ENCODE peak calls at places on chromosomes 7 and 10, in seven cellular contexts. One of them, this sample, is unnamed.

GRCh38 chr7:49775065-49775948 is 1.9 kb downstream of the VWC2 start:
- DNase-seq in mammary epithelial cell: no peak
- DNase-seq in HCT116: no peak
- DNase-seq in fibroblast of lung: no peak
- DNase-seq in IMR-90: no peak
- DNase-seq in mesendoderm: peak; percentile 42
- DNase-seq in HepG2: no peak
- DNase-seq in this sample: no peak

GRCh38 chr7:74002474-74003017 is 25.4 kb upstream of the ELN start:
- DNase-seq in IMR-90: peak; percentile 78
- DNase-seq in mesendoderm: no peak
- DNase-seq in mammary epithelial cell: peak; percentile 57
- DNase-seq in fibroblast of lung: peak; percentile 60
- DNase-seq in HepG2: no peak
- DNase-seq in HCT116: peak; percentile 58
- DNase-seq in this sample: peak; percentile 87

GRCh38 chr7:15764986-15765385 is 78.5 kb upstream of the MEOX2 start:
- DNase-seq in mammary epithelial cell: no peak
- DNase-seq in fibroblast of lung: no peak
- DNase-seq in mesendoderm: peak; percentile 42
- DNase-seq in IMR-90: no peak
- DNase-seq in HepG2: no peak
- DNase-seq in HCT116: no peak
- DNase-seq in this sample: no peak

GRCh38 chr10:125859128-125859817 is 21.8 kb downstream of the DHX32 start:
- DNase-seq in HCT116: no peak
- DNase-seq in HepG2: no peak
- DNase-seq in fibroblast of lung: no peak
- DNase-seq in mammary epithelial cell: no peak
- DNase-seq in mesendoderm: no peak
- DNase-seq in IMR-90: no peak
- DNase-seq in this sample: no peak

GRCh38 chr10:5354068-5354467 is 10.7 kb upstream of the UCN3 start:
- DNase-seq in HCT116: no peak
- DNase-seq in fibroblast of lung: no peak
- DNase-seq in mesendoderm: no peak
- DNase-seq in mammary epithelial cell: no peak
- DNase-seq in HepG2: no peak
- DNase-seq in IMR-90: no peak
- DNase-seq in this sample: no peak

GRCh38 chr7:36784991-36785940 is 61.0 kb upstream of the AOAH start:
- DNase-seq in fibroblast of lung: no peak
- DNase-seq in mesendoderm: no peak
- DNase-seq in HepG2: no peak
- DNase-seq in HCT116: no peak
- DNase-seq in mammary epithelial cell: peak; percentile 72
- DNase-seq in IMR-90: no peak
- DNase-seq in this sample: no peak

GRCh38 chr7:47551550-47552121 is 30.3 kb downstream of the TNS3 start:
- DNase-seq in mammary epithelial cell: no peak
- DNase-seq in fibroblast of lung: peak; percentile 38
- DNase-seq in HCT116: no peak
- DNase-seq in IMR-90: no peak
- DNase-seq in HepG2: no peak
- DNase-seq in mesendoderm: no peak
- DNase-seq in this sample: no peak

GRCh38 chr10:3764626-3765375 is 20.2 kb downstream of the KLF6 start:
- DNase-seq in IMR-90: no peak
- DNase-seq in fibroblast of lung: no peak
- DNase-seq in HepG2: no peak
- DNase-seq in HCT116: no peak
- DNase-seq in mammary epithelial cell: no peak
- DNase-seq in mesendoderm: no peak
- DNase-seq in this sample: no peak

GRCh38 chr10:76117949-76118348 is 686.5 kb downstream of the LRMDA start:
- DNase-seq in mesendoderm: no peak
- DNase-seq in HepG2: no peak
- DNase-seq in IMR-90: peak; percentile 52
- DNase-seq in fibroblast of lung: peak; percentile 26
- DNase-seq in mammary epithelial cell: peak; percentile 84
- DNase-seq in HCT116: no peak
- DNase-seq in this sample: peak; percentile 44

GRCh38 chr7:83130623-83131545 is 31.8 kb downstream of the PCLO start:
- DNase-seq in fibroblast of lung: no peak
- DNase-seq in mammary epithelial cell: no peak
- DNase-seq in mesendoderm: peak; percentile 5
- DNase-seq in HCT116: no peak
- DNase-seq in HepG2: no peak
- DNase-seq in IMR-90: no peak
- DNase-seq in this sample: no peak

GRCh38 chr7:115499966-115500365 is 530.6 kb downstream of the TFEC start:
- DNase-seq in mammary epithelial cell: no peak
- DNase-seq in fibroblast of lung: no peak
- DNase-seq in HepG2: no peak
- DNase-seq in HCT116: no peak
- DNase-seq in mesendoderm: no peak
- DNase-seq in IMR-90: peak; percentile 47
- DNase-seq in this sample: peak; percentile 53
- H3K27me3 ChIP-seq in mammary epithelial cell: no peaks in the 10 kb centered on the region
- H3K27me3 ChIP-seq in fibroblast of lung: no peaks in the 10 kb centered on the region
- H3K27me3 ChIP-seq in HepG2: no peaks in the 10 kb centered on the region
- H3K27me3 ChIP-seq in HCT116: no peaks in the 10 kb centered on the region
- H3K27me3 ChIP-seq in mesendoderm: no peaks in the 10 kb centered on the region
- H3K27me3 ChIP-seq in IMR-90: no peaks in the 10 kb centered on the region
- H3K27me3 ChIP-seq in this sample: no peaks in the 10 kb centered on the region

GRCh38 chr7:150567846-150568245 is 656 bp downstream of the GIMAP4 start:
- DNase-seq in fibroblast of lung: no peak
- DNase-seq in IMR-90: no peak
- DNase-seq in HepG2: no peak
- DNase-seq in mesendoderm: no peak
- DNase-seq in mammary epithelial cell: no peak
- DNase-seq in HCT116: no peak
- DNase-seq in this sample: no peak

GRCh38 chr7:150566123-150566522 is 1.1 kb upstream of the GIMAP4 start:
- DNase-seq in IMR-90: no peak
- DNase-seq in HepG2: no peak
- DNase-seq in HCT116: no peak
- DNase-seq in mammary epithelial cell: no peak
- DNase-seq in mesendoderm: no peak
- DNase-seq in fibroblast of lung: no peak
- DNase-seq in this sample: no peak

GRCh38 chr7:150568714-150569113 is 1.5 kb downstream of the GIMAP4 start:
- DNase-seq in HepG2: no peak
- DNase-seq in mammary epithelial cell: no peak
- DNase-seq in IMR-90: no peak
- DNase-seq in HCT116: no peak
- DNase-seq in mesendoderm: no peak
- DNase-seq in fibroblast of lung: no peak
- DNase-seq in this sample: no peak

GRCh38 chr7:150566572-150566971 is 618 bp upstream of the GIMAP4 start:
- DNase-seq in fibroblast of lung: no peak
- DNase-seq in mammary epithelial cell: no peak
- DNase-seq in IMR-90: no peak
- DNase-seq in HepG2: no peak
- DNase-seq in mesendoderm: no peak
- DNase-seq in HCT116: no peak
- DNase-seq in this sample: no peak

DNA sequence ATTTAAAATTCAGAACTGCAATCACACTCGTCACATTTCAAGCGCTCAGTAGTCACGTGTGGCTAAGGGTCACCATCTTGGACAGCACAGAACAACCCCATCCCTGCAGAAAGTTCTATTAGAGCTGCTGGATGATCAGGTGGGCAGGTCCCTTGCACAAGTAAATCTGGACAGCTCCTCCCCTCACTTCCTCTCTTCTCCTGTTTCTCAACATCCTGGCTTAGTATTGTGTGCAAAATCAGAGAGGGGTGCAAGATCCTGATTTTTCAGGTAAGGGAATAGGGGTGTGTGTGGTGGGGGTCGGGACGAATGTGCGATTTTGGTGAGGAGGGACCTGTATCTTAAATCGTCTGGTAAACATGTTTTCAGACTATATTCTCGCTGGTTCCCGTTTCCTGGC is at the start of gene GIMAP4:
- DNase-seq in mesendoderm: no peak
- DNase-seq in HepG2: no peak
- DNase-seq in mammary epithelial cell: no peak
- DNase-seq in IMR-90: no peak
- DNase-seq in fibroblast of lung: no peak
- DNase-seq in HCT116: no peak
- DNase-seq in this sample: no peak
- H3K9ac ChIP-seq in mesendoderm: no peak within 1 kb of the TSS
- H3K9ac ChIP-seq in HepG2: no peak within 1 kb of the TSS
- H3K9ac ChIP-seq in mammary epithelial cell: no peak within 1 kb of the TSS
- H3K9ac ChIP-seq in IMR-90: no peak within 1 kb of the TSS
- H3K9ac ChIP-seq in fibroblast of lung: no peak within 1 kb of the TSS
- H3K9ac ChIP-seq in HCT116: no peak within 1 kb of the TSS
- H3K9ac ChIP-seq in this sample: no peak within 1 kb of the TSS

GRCh38 chr7:155954550-155955366 is 142.5 kb upstream of the SHH start:
- DNase-seq in mesendoderm: no peak
- DNase-seq in mammary epithelial cell: no peak
- DNase-seq in IMR-90: no peak
- DNase-seq in fibroblast of lung: no peak
- DNase-seq in HepG2: no peak
- DNase-seq in HCT116: no peak
- DNase-seq in this sample: no peak
- H3K27me3 ChIP-seq in mesendoderm: no peaks in the 10 kb centered on the region
- H3K27me3 ChIP-seq in mammary epithelial cell: no peaks in the 10 kb centered on the region
- H3K27me3 ChIP-seq in IMR-90: no peaks in the 10 kb centered on the region
- H3K27me3 ChIP-seq in fibroblast of lung: no peaks in the 10 kb centered on the region
- H3K27me3 ChIP-seq in HepG2: no peaks in the 10 kb centered on the region
- H3K27me3 ChIP-seq in HCT116: no peaks in the 10 kb centered on the region
- H3K27me3 ChIP-seq in this sample: no peaks in the 10 kb centered on the region

GRCh38 chr10:42553064-42553407 is 85.3 kb downstream of the ZNF33B start:
- DNase-seq in IMR-90: no peak
- DNase-seq in HCT116: no peak
- DNase-seq in mammary epithelial cell: no peak
- DNase-seq in mesendoderm: no peak
- DNase-seq in HepG2: no peak
- DNase-seq in fibroblast of lung: no peak
- DNase-seq in this sample: no peak
- H3K9ac ChIP-seq in IMR-90: peak overlapping the region; percentile 35
- H3K9ac ChIP-seq in HCT116: no peak overlapping the region
- H3K9ac ChIP-seq in mammary epithelial cell: peak overlapping the region; percentile 17
- H3K9ac ChIP-seq in mesendoderm: peak overlapping the region; percentile 1
- H3K9ac ChIP-seq in HepG2: peak overlapping the region; percentile 52
- H3K9ac ChIP-seq in fibroblast of lung: no peak overlapping the region
- H3K9ac ChIP-seq in this sample: peak overlapping the region; percentile 89

DNA sequence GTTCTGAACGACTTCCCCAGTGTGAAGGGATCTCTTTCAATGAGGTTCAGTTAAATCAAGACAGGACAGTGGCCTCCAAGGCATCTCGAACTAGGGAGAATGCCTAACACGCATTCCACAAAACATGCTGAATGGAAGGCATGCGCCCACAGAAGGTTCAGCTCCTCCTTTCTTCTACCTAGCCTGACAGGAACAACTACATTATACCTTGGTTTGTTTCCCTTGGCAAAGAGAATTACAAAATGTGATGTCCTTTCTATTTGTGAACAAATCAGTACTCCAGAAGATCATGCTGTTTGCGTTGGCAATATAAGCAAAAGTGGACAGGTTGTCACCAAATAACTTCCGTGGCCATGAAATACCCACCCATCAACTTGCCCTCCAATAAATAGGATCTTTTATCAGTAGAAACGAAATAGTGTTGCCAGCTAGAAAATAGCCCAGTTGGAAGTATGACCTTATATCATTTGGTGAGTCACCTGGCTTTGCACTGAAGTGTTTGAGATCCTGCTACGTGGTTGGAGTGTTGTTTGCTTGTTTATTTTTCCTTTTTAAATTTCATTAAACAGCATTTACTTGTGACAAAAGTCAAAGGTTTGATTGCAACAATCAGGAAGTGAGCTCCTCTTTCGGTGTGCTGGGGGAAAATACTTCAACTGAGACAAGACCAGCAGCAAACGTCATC is 117.0 kb upstream of the FAM204A start:
- DNase-seq in fibroblast of lung: no peak
- DNase-seq in mammary epithelial cell: no peak
- DNase-seq in mesendoderm: no peak
- DNase-seq in HCT116: no peak
- DNase-seq in HepG2: no peak
- DNase-seq in IMR-90: no peak
- DNase-seq in this sample: no peak
- H3K27me3 ChIP-seq in fibroblast of lung: no peaks in the 10 kb centered on the region
- H3K27me3 ChIP-seq in mammary epithelial cell: no peaks in the 10 kb centered on the region
- H3K27me3 ChIP-seq in mesendoderm: no peaks in the 10 kb centered on the region
- H3K27me3 ChIP-seq in HCT116: peaks cover 33% of the 10 kb centered on the region
- H3K27me3 ChIP-seq in HepG2: no peaks in the 10 kb centered on the region
- H3K27me3 ChIP-seq in IMR-90: no peaks in the 10 kb centered on the region
- H3K27me3 ChIP-seq in this sample: peaks cover 11% of the 10 kb centered on the region